ENCODE peak calls at places on chromosomes 6 and 20, in six cellular contexts. C, G, K, R, B and F are unnamed samples.

GRCh38 chr20:37798312-37798711 is 104.5 kb downstream of the CTNNBL1 start:
- DNase-seq in K (no peak), R (no peak), G (no peak), C (no peak), B (no peak), F (no peak)

GRCh38 chr6:53441761-53442160 is 93.0 kb upstream of the ELOVL5 start:
- DNase-seq in K (no peak), C (no peak), R (peak), B (no peak), G (no peak), F (no peak)

GRCh38 chr6:151230277-151230577 is 9.5 kb upstream of the AKAP12 start:
- DNase-seq in R (no peak), G (no peak), B (no peak), K (no peak), C (no peak), F (no peak)

GRCh38 chr6:135540207-135540877 is 42.8 kb upstream of the AHI1 start:
- DNase-seq in B (no peak), G (peak), C (no peak), R (no peak), K (peak), F (no peak)

GRCh38 chr6:41694815-41695536 is 40.4 kb downstream of the TFEB start:
- DNase-seq in K (no peak), B (no peak), R (no peak), G (no peak), C (no peak), F (no peak)

GRCh38 chr6:12602951-12603710 is 113.4 kb upstream of the PHACTR1 start:
- DNase-seq in G (peak), C (no peak), K (peak), B (no peak), R (peak), F (peak)

GRCh38 chr6:166173292-166173951 is 5.8 kb upstream of the TBXT start:
- DNase-seq in B (no peak), R (no peak), G (no peak), C (no peak), K (peak), F (no peak)

GRCh38 chr20:1163653-1164052 is 21.1 kb downstream of the TMEM74B start:
- DNase-seq in C (no peak), K (no peak), B (no peak), G (no peak), R (no peak), F (no peak)

GRCh38 chr20:16111853-16112412 is 461.3 kb downstream of the KIF16B start:
- DNase-seq in C (no peak), K (no peak), B (no peak), R (no peak), G (no peak), F (no peak)

GRCh38 chr6:129893513-129894098 is 32.5 kb upstream of the TMEM244 start:
- DNase-seq in R (peak), G (peak), K (no peak), B (no peak), C (no peak), F (no peak)

GRCh38 chr6:73694711-73695411 is 1.1 kb upstream of the CD109 start:
- DNase-seq in K (no peak), B (no peak), G (peak), C (no peak), R (peak), F (peak)

GRCh38 chr6:40328376-40328987 is 258.7 kb downstream of the LRFN2 start:
- DNase-seq in C (no peak), G (peak), K (peak), R (peak), B (no peak), F (no peak)

GRCh38 chr20:61482425-61482887 is 230.4 kb downstream of the CDH4 start:
- DNase-seq in K (no peak), R (peak), G (no peak), B (no peak), C (no peak), F (no peak)

GRCh38 chr6:168117942-168118341 is 38.9 kb upstream of the FRMD1 start:
- DNase-seq in K (peak), R (no peak), B (no peak), C (no peak), G (no peak), F (no peak)

GRCh38 chr6:135673671-135674309 is 176.2 kb upstream of the AHI1 start:
- DNase-seq in R (no peak), G (no peak), K (no peak), B (no peak), C (no peak), F (peak)

GRCh38 chr6:43328528-43328927 is 19.9 kb upstream of the CRIP3 start:
- DNase-seq in C (no peak), G (no peak), K (no peak), R (no peak), B (no peak), F (no peak)

GRCh38 chr6:37122861-37123260 is 47.1 kb upstream of the PIM1 start:
- DNase-seq in B (no peak), K (no peak), R (no peak), G (no peak), C (no peak), F (no peak)

GRCh38 chr6:21208114-21208795 is 385.3 kb upstream of the SOX4 start:
- DNase-seq in K (no peak), R (no peak), C (no peak), B (no peak), G (no peak), F (no peak)

GRCh38 chr20:43988451-43988850 is 73.8 kb downstream of the TOX2 start:
- DNase-seq in C (no peak), G (no peak), B (no peak), K (no peak), R (no peak), F (no peak)

GRCh38 chr6:90184334-90185298 is 112.0 kb downstream of the BACH2 start:
- DNase-seq in B (no peak), C (no peak), G (peak), R (peak), K (no peak), F (no peak)

GRCh38 chr20:48603116-48603818 is 224.5 kb downstream of the PREX1 start:
- DNase-seq in K (no peak), R (no peak), C (no peak), G (no peak), B (no peak), F (no peak)

GRCh38 chr20:58223358-58223941 is 5.0 kb downstream of the ANKRD60 start:
- DNase-seq in K (no peak), R (no peak), C (no peak), G (no peak), B (no peak), F (no peak)

GRCh38 chr6:159061805-159062563 is 17.2 kb upstream of the TAGAP start:
- DNase-seq in K (no peak), B (no peak), C (no peak), R (no peak), G (no peak), F (no peak)